ENCODE peak calls at places on chromosomes 2 and 18, in six cellular contexts. One of them, this sample, is unnamed.

GRCh38 chr2:100627653-100628300 is 65.0 kb downstream of the PDCL3 start:
- DNase-seq in left lung: no peak
- DNase-seq in fibroblast of pulmonary artery: no peak
- DNase-seq in bronchial epithelial cell: no peak
- DNase-seq in fibroblast of the aortic adventitia: no peak
- DNase-seq in sigmoid colon: no peak
- DNase-seq in this sample: no peak

GRCh38 chr18:56992777-56993176 is 154.1 kb upstream of the BOD1L2 start:
- DNase-seq in fibroblast of the aortic adventitia: no peak
- DNase-seq in bronchial epithelial cell: peak
- DNase-seq in left lung: no peak
- DNase-seq in fibroblast of pulmonary artery: no peak
- DNase-seq in sigmoid colon: no peak
- DNase-seq in this sample: no peak

GRCh38 chr2:176126929-176127768 is 2.4 kb upstream of the HOXD8 start:
- DNase-seq in fibroblast of the aortic adventitia: peak
- DNase-seq in sigmoid colon: peak
- DNase-seq in fibroblast of pulmonary artery: peak
- DNase-seq in left lung: no peak
- DNase-seq in bronchial epithelial cell: peak
- DNase-seq in this sample: no peak

GRCh38 chr2:191488135-191488534 is 189.8 kb upstream of the NABP1 start:
- DNase-seq in bronchial epithelial cell: peak
- DNase-seq in sigmoid colon: no peak
- DNase-seq in fibroblast of pulmonary artery: no peak
- DNase-seq in fibroblast of the aortic adventitia: no peak
- DNase-seq in left lung: no peak
- DNase-seq in this sample: no peak

GRCh38 chr2:206611736-206612135 is 30.6 kb upstream of the FAM237A start:
- DNase-seq in fibroblast of pulmonary artery: no peak
- DNase-seq in left lung: no peak
- DNase-seq in bronchial epithelial cell: peak
- DNase-seq in sigmoid colon: no peak
- DNase-seq in fibroblast of the aortic adventitia: no peak
- DNase-seq in this sample: no peak

GRCh38 chr2:69099541-69099940 is 86.6 kb downstream of the ANTXR1 start:
- DNase-seq in fibroblast of the aortic adventitia: peak
- DNase-seq in left lung: no peak
- DNase-seq in bronchial epithelial cell: peak
- DNase-seq in sigmoid colon: no peak
- DNase-seq in fibroblast of pulmonary artery: no peak
- DNase-seq in this sample: no peak

GRCh38 chr2:98892871-98893270 is 43.2 kb downstream of the CRACDL start:
- DNase-seq in sigmoid colon: no peak
- DNase-seq in bronchial epithelial cell: no peak
- DNase-seq in left lung: no peak
- DNase-seq in fibroblast of the aortic adventitia: no peak
- DNase-seq in fibroblast of pulmonary artery: no peak
- DNase-seq in this sample: peak

GRCh38 chr2:218880749-218881594 is at the start of gene WNT10A:
- DNase-seq in fibroblast of the aortic adventitia: no peak
- DNase-seq in fibroblast of pulmonary artery: no peak
- DNase-seq in sigmoid colon: no peak
- DNase-seq in bronchial epithelial cell: no peak
- DNase-seq in left lung: no peak
- DNase-seq in this sample: no peak

GRCh38 chr2:84486436-84487115 is 27.5 kb upstream of the SUCLG1 start:
- DNase-seq in fibroblast of the aortic adventitia: peak
- DNase-seq in sigmoid colon: no peak
- DNase-seq in left lung: no peak
- DNase-seq in fibroblast of pulmonary artery: peak
- DNase-seq in bronchial epithelial cell: no peak
- DNase-seq in this sample: no peak

GRCh38 chr2:30323499-30323898 is 92.2 kb downstream of the LBH start:
- DNase-seq in bronchial epithelial cell: no peak
- DNase-seq in fibroblast of pulmonary artery: no peak
- DNase-seq in left lung: no peak
- DNase-seq in fibroblast of the aortic adventitia: no peak
- DNase-seq in sigmoid colon: no peak
- DNase-seq in this sample: no peak

GRCh38 chr18:6745504-6746031 is 16.1 kb downstream of the ARHGAP28 start:
- DNase-seq in left lung: no peak
- DNase-seq in bronchial epithelial cell: no peak
- DNase-seq in fibroblast of pulmonary artery: no peak
- DNase-seq in sigmoid colon: no peak
- DNase-seq in fibroblast of the aortic adventitia: no peak
- DNase-seq in this sample: no peak

GRCh38 chr2:68911246-68911645 is 40.0 kb upstream of the BMP10 start:
- DNase-seq in bronchial epithelial cell: peak
- DNase-seq in sigmoid colon: no peak
- DNase-seq in fibroblast of pulmonary artery: no peak
- DNase-seq in fibroblast of the aortic adventitia: no peak
- DNase-seq in left lung: no peak
- DNase-seq in this sample: no peak

GRCh38 chr2:190940451-190940850 is 59.8 kb downstream of the GLS start:
- DNase-seq in bronchial epithelial cell: no peak
- DNase-seq in sigmoid colon: no peak
- DNase-seq in left lung: no peak
- DNase-seq in fibroblast of the aortic adventitia: no peak
- DNase-seq in fibroblast of pulmonary artery: peak
- DNase-seq in this sample: no peak

GRCh38 chr18:47184419-47185050 is 8.4 kb upstream of the IER3IP1 start:
- DNase-seq in left lung: no peak
- DNase-seq in sigmoid colon: peak
- DNase-seq in fibroblast of the aortic adventitia: peak
- DNase-seq in bronchial epithelial cell: peak
- DNase-seq in fibroblast of pulmonary artery: peak
- DNase-seq in this sample: no peak

GRCh38 chr2:211027976-211028375 is 471.6 kb downstream of the CPS1 start:
- DNase-seq in sigmoid colon: no peak
- DNase-seq in fibroblast of pulmonary artery: no peak
- DNase-seq in fibroblast of the aortic adventitia: no peak
- DNase-seq in left lung: no peak
- DNase-seq in bronchial epithelial cell: no peak
- DNase-seq in this sample: no peak

GRCh38 chr2:241555711-241556110 is 2.8 kb upstream of the BOK start:
- DNase-seq in sigmoid colon: no peak
- DNase-seq in left lung: peak
- DNase-seq in fibroblast of the aortic adventitia: no peak
- DNase-seq in bronchial epithelial cell: peak
- DNase-seq in fibroblast of pulmonary artery: no peak
- DNase-seq in this sample: no peak

GRCh38 chr2:20077411-20077940 is 26.0 kb upstream of the LAPTM4A start:
- DNase-seq in left lung: no peak
- DNase-seq in fibroblast of pulmonary artery: no peak
- DNase-seq in bronchial epithelial cell: no peak
- DNase-seq in fibroblast of the aortic adventitia: no peak
- DNase-seq in sigmoid colon: no peak
- DNase-seq in this sample: no peak

GRCh38 chr2:146762786-146763185 is 1082.0 kb upstream of the ACVR2A start:
- DNase-seq in fibroblast of pulmonary artery: no peak
- DNase-seq in bronchial epithelial cell: peak
- DNase-seq in left lung: no peak
- DNase-seq in sigmoid colon: no peak
- DNase-seq in fibroblast of the aortic adventitia: no peak
- DNase-seq in this sample: no peak

GRCh38 chr2:233072838-233073237 is 12.7 kb downstream of the INPP5D start:
- DNase-seq in fibroblast of pulmonary artery: no peak
- DNase-seq in left lung: no peak
- DNase-seq in sigmoid colon: no peak
- DNase-seq in fibroblast of the aortic adventitia: no peak
- DNase-seq in bronchial epithelial cell: no peak
- DNase-seq in this sample: no peak

GRCh38 chr2:84493494-84493893 is 22.8 kb upstream of the DNAH6 start:
- DNase-seq in left lung: no peak
- DNase-seq in fibroblast of the aortic adventitia: peak
- DNase-seq in bronchial epithelial cell: peak
- DNase-seq in fibroblast of pulmonary artery: peak
- DNase-seq in sigmoid colon: no peak
- DNase-seq in this sample: no peak

GRCh38 chr2:96254592-96254991 is 11.2 kb downstream of the TMEM127 start:
- DNase-seq in left lung: no peak
- DNase-seq in fibroblast of the aortic adventitia: no peak
- DNase-seq in bronchial epithelial cell: no peak
- DNase-seq in sigmoid colon: peak
- DNase-seq in fibroblast of pulmonary artery: no peak
- DNase-seq in this sample: no peak

GRCh38 chr2:230541934-230542380 is 126.0 kb downstream of the SP100 start:
- DNase-seq in sigmoid colon: no peak
- DNase-seq in left lung: no peak
- DNase-seq in bronchial epithelial cell: peak
- DNase-seq in fibroblast of the aortic adventitia: no peak
- DNase-seq in fibroblast of pulmonary artery: peak
- DNase-seq in this sample: no peak

GRCh38 chr2:135916232-135916631 is 40.0 kb upstream of the MCM6 start:
- DNase-seq in bronchial epithelial cell: peak
- DNase-seq in sigmoid colon: no peak
- DNase-seq in left lung: no peak
- DNase-seq in fibroblast of pulmonary artery: peak
- DNase-seq in fibroblast of the aortic adventitia: peak
- DNase-seq in this sample: no peak

GRCh38 chr2:124296470-124296869 is 271.4 kb downstream of the CNTNAP5 start:
- DNase-seq in bronchial epithelial cell: no peak
- DNase-seq in sigmoid colon: no peak
- DNase-seq in fibroblast of pulmonary artery: no peak
- DNase-seq in fibroblast of the aortic adventitia: no peak
- DNase-seq in left lung: no peak
- DNase-seq in this sample: no peak

GRCh38 chr2:47118581-47118980 is 36.5 kb downstream of the STPG4 start:
- DNase-seq in left lung: no peak
- DNase-seq in sigmoid colon: no peak
- DNase-seq in fibroblast of pulmonary artery: no peak
- DNase-seq in fibroblast of the aortic adventitia: no peak
- DNase-seq in bronchial epithelial cell: no peak
- DNase-seq in this sample: no peak

GRCh38 chr18:78106946-78107345 is 857.3 kb downstream of the GALR1 start:
- DNase-seq in left lung: no peak
- DNase-seq in fibroblast of the aortic adventitia: no peak
- DNase-seq in bronchial epithelial cell: no peak
- DNase-seq in fibroblast of pulmonary artery: no peak
- DNase-seq in sigmoid colon: no peak
- DNase-seq in this sample: no peak
- TF ChIP-seq CTCF in left lung: no peak
- TF ChIP-seq CTCF in fibroblast of the aortic adventitia: no peak
- TF ChIP-seq CTCF in bronchial epithelial cell: no peak
- TF ChIP-seq CTCF in fibroblast of pulmonary artery: no peak
- TF ChIP-seq CTCF in sigmoid colon: no peak
- TF ChIP-seq CTCF in this sample: no peak

GRCh38 chr2:72712977-72713376 is 112.9 kb downstream of the EXOC6B start:
- DNase-seq in fibroblast of the aortic adventitia: no peak
- DNase-seq in fibroblast of pulmonary artery: no peak
- DNase-seq in left lung: no peak
- DNase-seq in bronchial epithelial cell: no peak
- DNase-seq in sigmoid colon: no peak
- DNase-seq in this sample: no peak

GRCh38 chr2:72712304-72712703 is 113.5 kb downstream of the EXOC6B start:
- DNase-seq in sigmoid colon: no peak
- DNase-seq in left lung: no peak
- DNase-seq in fibroblast of pulmonary artery: no peak
- DNase-seq in fibroblast of the aortic adventitia: no peak
- DNase-seq in bronchial epithelial cell: no peak
- DNase-seq in this sample: no peak

GRCh38 chr2:72718906-72719305 is 106.9 kb downstream of the EXOC6B start:
- DNase-seq in left lung: no peak
- DNase-seq in sigmoid colon: no peak
- DNase-seq in fibroblast of the aortic adventitia: no peak
- DNase-seq in bronchial epithelial cell: no peak
- DNase-seq in fibroblast of pulmonary artery: no peak
- DNase-seq in this sample: no peak

GRCh38 chr2:72710418-72711152 is 115.2 kb downstream of the EXOC6B start:
- DNase-seq in fibroblast of the aortic adventitia: no peak
- DNase-seq in left lung: no peak
- DNase-seq in bronchial epithelial cell: no peak
- DNase-seq in sigmoid colon: no peak
- DNase-seq in fibroblast of pulmonary artery: no peak
- DNase-seq in this sample: no peak

DNA sequence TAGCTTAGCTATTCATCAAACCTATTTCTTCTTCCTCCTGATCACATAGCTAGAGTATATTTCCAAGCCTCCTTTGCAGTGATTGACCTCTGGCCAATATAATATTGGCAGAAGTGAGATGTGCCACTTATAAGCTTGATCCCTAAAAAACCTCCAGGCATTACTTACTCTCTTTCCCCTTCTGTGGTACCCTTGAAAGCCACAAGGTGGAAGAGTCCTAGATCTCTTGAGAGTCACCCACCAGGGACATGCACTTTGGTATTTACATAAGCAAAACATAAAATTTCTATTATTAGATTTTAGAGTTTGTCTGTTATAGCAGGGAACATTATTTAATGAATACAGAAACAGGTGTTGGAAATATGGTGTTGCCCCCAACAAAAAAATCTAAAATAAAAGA is 112.0 kb downstream of the EXOC6B start:
- DNase-seq in left lung: no peak
- DNase-seq in fibroblast of the aortic adventitia: no peak
- DNase-seq in bronchial epithelial cell: no peak
- DNase-seq in sigmoid colon: no peak
- DNase-seq in fibroblast of pulmonary artery: no peak
- DNase-seq in this sample: no peak
- TF ChIP-seq CTCF in left lung: no peak
- TF ChIP-seq CTCF in fibroblast of the aortic adventitia: no peak
- TF ChIP-seq CTCF in bronchial epithelial cell: no peak
- TF ChIP-seq CTCF in sigmoid colon: no peak
- TF ChIP-seq CTCF in fibroblast of pulmonary artery: peak
- TF ChIP-seq CTCF in this sample: no peak

GRCh38 chr18:10414293-10414842 is 40.1 kb upstream of the APCDD1 start:
- DNase-seq in left lung: no peak
- DNase-seq in fibroblast of pulmonary artery: no peak
- DNase-seq in bronchial epithelial cell: no peak
- DNase-seq in sigmoid colon: no peak
- DNase-seq in fibroblast of the aortic adventitia: no peak
- DNase-seq in this sample: no peak
- TF ChIP-seq CTCF in left lung: no peak
- TF ChIP-seq CTCF in fibroblast of pulmonary artery: no peak
- TF ChIP-seq CTCF in bronchial epithelial cell: no peak
- TF ChIP-seq CTCF in sigmoid colon: no peak
- TF ChIP-seq CTCF in fibroblast of the aortic adventitia: no peak
- TF ChIP-seq CTCF in this sample: no peak

GRCh38 chr18:62037989-62038778 is 145.4 kb upstream of the RNF152 start:
- DNase-seq in bronchial epithelial cell: no peak
- DNase-seq in fibroblast of the aortic adventitia: peak
- DNase-seq in left lung: no peak
- DNase-seq in sigmoid colon: no peak
- DNase-seq in fibroblast of pulmonary artery: peak
- DNase-seq in this sample: no peak
- TF ChIP-seq CTCF in bronchial epithelial cell: no peak
- TF ChIP-seq CTCF in fibroblast of the aortic adventitia: no peak
- TF ChIP-seq CTCF in left lung: no peak
- TF ChIP-seq CTCF in sigmoid colon: no peak
- TF ChIP-seq CTCF in fibroblast of pulmonary artery: no peak
- TF ChIP-seq CTCF in this sample: no peak

This sample was measured in mesothelial cell of epicardium.